ENCODE peak calls at places on chromosome 12, in nine cellular contexts. F, Q, A, D, B, N, T, S and H are unnamed samples.

GRCh38 chr12:2783936-2784600 is 10.7 kb upstream of the FKBP4 start:
- DNase-seq in S (peak; percentile 71), D (no peak), Q (peak; percentile 54), A (peak; percentile 40), F (no peak), N (peak; percentile 69), B (no peak), T (peak; percentile 75), H (peak; percentile 36)

GRCh38 chr12:116528067-116528466 is 31.1 kb upstream of the MAP1LC3B2 start:
- DNase-seq in S (no peak), Q (no peak), T (no peak), D (no peak), B (peak; percentile 82), A (peak; percentile 60), N (no peak), F (no peak), H (no peak)

GRCh38 chr12:48717252-48717695 is 767 bp upstream of the CCNT1 start:
- DNase-seq in S (no peak), N (no peak), D (no peak), A (no peak), T (no peak), B (no peak), F (no peak), Q (peak; percentile 23), H (peak; percentile 48)

GRCh38 chr12:1576410-1577240 is 17.8 kb downstream of the FBXL14 start:
- DNase-seq in F (peak; percentile 71), N (no peak), S (no peak), A (no peak), D (no peak), Q (no peak), B (no peak), T (no peak), H (no peak)

GRCh38 chr12:25045869-25046268 is 97.0 kb upstream of the BCAT1 start:
- DNase-seq in B (no peak), S (no peak), A (no peak), N (no peak), D (no peak), T (no peak), Q (no peak), F (no peak), H (no peak)

GRCh38 chr12:89289720-89290119 is 62.6 kb downstream of the DUSP6 start:
- DNase-seq in A (no peak), S (no peak), F (no peak), D (no peak), Q (no peak), T (no peak), N (no peak), B (no peak), H (no peak)

GRCh38 chr12:122937622-122938091 is 28.6 kb downstream of the ABCB9 start:
- DNase-seq in Q (no peak), T (no peak), A (no peak), N (no peak), S (no peak), B (no peak), F (no peak), D (no peak), H (no peak)

GRCh38 chr12:27924350-27925140 is 48.0 kb downstream of the PTHLH start:
- DNase-seq in Q (no peak), S (no peak), A (no peak), B (no peak), D (no peak), N (no peak), F (no peak), T (no peak), H (no peak)

GRCh38 chr12:114406326-114407033 is 536 bp upstream of the TBX5 start:
- DNase-seq in B (no peak), F (no peak), T (no peak), A (no peak), D (no peak), Q (no peak), S (no peak), N (no peak), H (no peak)

GRCh38 chr12:43893670-43894069 is 57.8 kb downstream of the TMEM117 start:
- DNase-seq in S (no peak), B (peak; percentile 4), Q (no peak), T (no peak), A (no peak), N (no peak), F (no peak), D (no peak), H (no peak)

GRCh38 chr12:25283006-25283405 is 32.3 kb upstream of the KRAS start:
- DNase-seq in T (no peak), S (no peak), F (no peak), Q (no peak), B (no peak), D (no peak), N (no peak), A (no peak), H (no peak)

GRCh38 chr12:65420941-65421340 is 142.5 kb downstream of the MSRB3 start:
- DNase-seq in Q (no peak), T (no peak), F (no peak), A (no peak), N (no peak), S (no peak), D (no peak), B (no peak), H (no peak)

GRCh38 chr12:87995581-87996178 is 33.5 kb downstream of the C12orf50 start:
- DNase-seq in D (no peak), S (peak; percentile 77), F (peak; percentile 42), N (peak; percentile 56), B (peak; percentile 43), T (peak; percentile 62), Q (peak; percentile 15), A (peak; percentile 84), H (peak; percentile 47)

GRCh38 chr12:130709151-130710000 is 6.7 kb downstream of the RIMBP2 start:
- DNase-seq in B (no peak), S (no peak), F (no peak), T (no peak), A (no peak), N (no peak), Q (no peak), D (no peak), H (no peak)

GRCh38 chr12:110107369-110108281 is 16.5 kb upstream of the IFT81 start:
- DNase-seq in T (no peak), D (no peak), Q (no peak), S (no peak), N (no peak), B (peak; percentile 85), A (no peak), F (no peak), H (no peak)

GRCh38 chr12:121791671-121792496 is 1.6 kb downstream of the RHOF start:
- DNase-seq in T (no peak), F (no peak), Q (no peak), S (no peak), B (no peak), N (no peak), A (peak; percentile 72), D (no peak), H (no peak)

GRCh38 chr12:44618960-44619359 is 257.2 kb downstream of the NELL2 start:
- DNase-seq in Q (no peak), F (no peak), D (no peak), B (no peak), A (no peak), T (no peak), S (no peak), N (no peak), H (no peak)

GRCh38 chr12:6697584-6698351 is 2.8 kb downstream of the PIANP start:
- DNase-seq in S (peak; percentile 17), A (peak; percentile 74), N (peak; percentile 41), F (no peak), T (peak; percentile 71), B (peak; percentile 36), Q (no peak), D (no peak), H (no peak)

GRCh38 chr12:130007771-130008170 is 103.9 kb upstream of the TMEM132D start:
- DNase-seq in T (no peak), D (no peak), F (no peak), Q (no peak), S (no peak), B (no peak), A (no peak), N (no peak), H (no peak)

GRCh38 chr12:607541-608001 is 55.7 kb downstream of the NINJ2 start:
- DNase-seq in S (no peak), F (no peak), A (no peak), Q (no peak), D (no peak), T (no peak), B (no peak), N (no peak), H (no peak)

GRCh38 chr12:85279449-85280137 is 427 bp upstream of the ALX1 start:
- DNase-seq in T (peak; percentile 45), Q (no peak), F (no peak), S (no peak), A (no peak), D (no peak), N (no peak), B (no peak), H (no peak)

GRCh38 chr12:29831173-29831572 is 47.4 kb upstream of the TMTC1 start:
- DNase-seq in N (no peak), D (no peak), T (no peak), F (no peak), B (no peak), A (no peak), Q (no peak), S (no peak), H (no peak)

GRCh38 chr12:67721216-67721615 is 72.7 kb downstream of the DYRK2 start:
- DNase-seq in N (no peak), D (no peak), S (no peak), F (no peak), T (no peak), Q (no peak), B (no peak), A (no peak), H (no peak)

GRCh38 chr12:39103552-39104165 is 198.3 kb upstream of the CPNE8 start:
- DNase-seq in F (peak; percentile 50), N (peak; percentile 8), B (peak; percentile 7), S (peak; percentile 44), D (no peak), T (peak; percentile 27), A (peak; percentile 82), Q (peak; percentile 30), H (peak; percentile 59)

GRCh38 chr12:42568952-42569916 is 20.3 kb downstream of the PRICKLE1 start:
- DNase-seq in S (no peak), T (no peak), D (no peak), N (no peak), F (peak; percentile 61), Q (peak; percentile 3), A (peak; percentile 79), B (peak; percentile 35), H (peak; percentile 67)

GRCh38 chr12:96132819-96133218 is 61.4 kb upstream of the ELK3 start:
- DNase-seq in A (no peak), S (no peak), F (no peak), D (no peak), B (peak; percentile 12), Q (no peak), T (no peak), N (no peak), H (no peak)

GRCh38 chr12:85424581-85425348 is 144.7 kb downstream of the ALX1 start:
- DNase-seq in B (no peak), D (no peak), N (peak; percentile 18), Q (no peak), T (peak; percentile 32), A (peak; percentile 50), S (no peak), F (no peak), H (peak; percentile 58)

GRCh38 chr12:110254971-110255540 is 26.0 kb upstream of the ATP2A2 start:
- DNase-seq in A (no peak), N (no peak), S (peak; percentile 40), D (no peak), Q (no peak), F (no peak), T (no peak), B (no peak), H (no peak)

GRCh38 chr12:90028620-90029051 is 320.0 kb upstream of the ATP2B1 start:
- DNase-seq in F (no peak), T (no peak), N (no peak), Q (no peak), A (no peak), B (no peak), D (no peak), S (no peak), H (no peak)

GRCh38 chr12:123151679-123152454 is 977 bp upstream of the PITPNM2 start:
- DNase-seq in N (no peak), A (no peak), B (no peak), Q (no peak), D (no peak), S (no peak), T (no peak), F (no peak), H (no peak)